ENCODE peak calls at places on chromosomes 7 and 10, in ten cellular contexts. One of them, this sample, is unnamed.

GRCh38 chr10:24483701-24484100 is 240.0 kb downstream of the ARHGAP21 start:
- DNase-seq in RWPE1: peak
- DNase-seq in hepatocyte: peak
- DNase-seq in ovary: no peak
- DNase-seq in substantia nigra: peak
- DNase-seq in CD4-positive, alpha-beta T cell: no peak
- DNase-seq in cardiac muscle cell: no peak
- DNase-seq in esophagus muscularis mucosa: no peak
- DNase-seq in IMR-90: peak
- DNase-seq in ascending aorta: no peak
- DNase-seq in this sample: no peak

GRCh38 chr7:85479918-85480658 is 293.2 kb upstream of the SEMA3D start:
- DNase-seq in RWPE1: no peak
- DNase-seq in hepatocyte: no peak
- DNase-seq in ovary: no peak
- DNase-seq in substantia nigra: no peak
- DNase-seq in CD4-positive, alpha-beta T cell: no peak
- DNase-seq in cardiac muscle cell: no peak
- DNase-seq in esophagus muscularis mucosa: no peak
- DNase-seq in IMR-90: peak
- DNase-seq in ascending aorta: no peak
- DNase-seq in this sample: no peak

GRCh38 chr10:3949741-3950140 is 164.7 kb upstream of the KLF6 start:
- DNase-seq in RWPE1: no peak
- DNase-seq in hepatocyte: no peak
- DNase-seq in ovary: no peak
- DNase-seq in substantia nigra: no peak
- DNase-seq in CD4-positive, alpha-beta T cell: no peak
- DNase-seq in cardiac muscle cell: peak
- DNase-seq in esophagus muscularis mucosa: peak
- DNase-seq in IMR-90: no peak
- DNase-seq in ascending aorta: no peak
- DNase-seq in this sample: no peak

GRCh38 chr10:1661861-1662260 is 75.5 kb downstream of the ADARB2 start:
- DNase-seq in RWPE1: no peak
- DNase-seq in hepatocyte: no peak
- DNase-seq in ovary: no peak
- DNase-seq in substantia nigra: no peak
- DNase-seq in CD4-positive, alpha-beta T cell: no peak
- DNase-seq in cardiac muscle cell: no peak
- DNase-seq in esophagus muscularis mucosa: no peak
- DNase-seq in IMR-90: no peak
- DNase-seq in ascending aorta: no peak
- DNase-seq in this sample: no peak

GRCh38 chr10:35890061-35890969 is 248.2 kb upstream of the FZD8 start:
- DNase-seq in RWPE1: no peak
- DNase-seq in hepatocyte: peak
- DNase-seq in ovary: no peak
- DNase-seq in substantia nigra: no peak
- DNase-seq in CD4-positive, alpha-beta T cell: no peak
- DNase-seq in cardiac muscle cell: no peak
- DNase-seq in esophagus muscularis mucosa: peak
- DNase-seq in IMR-90: peak
- DNase-seq in ascending aorta: no peak
- DNase-seq in this sample: no peak

GRCh38 chr10:71801357-71801756 is 28.0 kb upstream of the VSIR start:
- DNase-seq in RWPE1: no peak
- DNase-seq in hepatocyte: no peak
- DNase-seq in ovary: no peak
- DNase-seq in substantia nigra: no peak
- DNase-seq in CD4-positive, alpha-beta T cell: no peak
- DNase-seq in cardiac muscle cell: no peak
- DNase-seq in esophagus muscularis mucosa: no peak
- DNase-seq in IMR-90: no peak
- DNase-seq in ascending aorta: no peak
- DNase-seq in this sample: no peak

GRCh38 chr10:17033529-17034250 is 95.9 kb downstream of the CUBN start:
- DNase-seq in RWPE1: no peak
- DNase-seq in hepatocyte: no peak
- DNase-seq in ovary: no peak
- DNase-seq in substantia nigra: no peak
- DNase-seq in CD4-positive, alpha-beta T cell: no peak
- DNase-seq in cardiac muscle cell: no peak
- DNase-seq in esophagus muscularis mucosa: peak
- DNase-seq in IMR-90: peak
- DNase-seq in ascending aorta: no peak
- DNase-seq in this sample: no peak

GRCh38 chr7:128236924-128237586 is 4.0 kb upstream of the LEP start:
- DNase-seq in RWPE1: peak
- DNase-seq in hepatocyte: no peak
- DNase-seq in ovary: no peak
- DNase-seq in substantia nigra: no peak
- DNase-seq in CD4-positive, alpha-beta T cell: no peak
- DNase-seq in cardiac muscle cell: no peak
- DNase-seq in esophagus muscularis mucosa: no peak
- DNase-seq in IMR-90: peak
- DNase-seq in ascending aorta: no peak
- DNase-seq in this sample: peak

GRCh38 chr10:5958077-5958476 is 19.3 kb downstream of the IL15RA start:
- DNase-seq in RWPE1: no peak
- DNase-seq in hepatocyte: no peak
- DNase-seq in ovary: no peak
- DNase-seq in substantia nigra: no peak
- DNase-seq in CD4-positive, alpha-beta T cell: no peak
- DNase-seq in cardiac muscle cell: no peak
- DNase-seq in esophagus muscularis mucosa: no peak
- DNase-seq in IMR-90: peak
- DNase-seq in ascending aorta: no peak
- DNase-seq in this sample: peak

GRCh38 chr7:20650782-20651181 is 35.3 kb downstream of the ABCB5 start:
- DNase-seq in RWPE1: no peak
- DNase-seq in hepatocyte: no peak
- DNase-seq in ovary: no peak
- DNase-seq in substantia nigra: no peak
- DNase-seq in CD4-positive, alpha-beta T cell: no peak
- DNase-seq in cardiac muscle cell: no peak
- DNase-seq in esophagus muscularis mucosa: no peak
- DNase-seq in IMR-90: no peak
- DNase-seq in ascending aorta: no peak
- DNase-seq in this sample: no peak

GRCh38 chr7:150858236-150859197 is 6.2 kb downstream of the AOC1 start:
- DNase-seq in RWPE1: no peak
- DNase-seq in hepatocyte: no peak
- DNase-seq in ovary: no peak
- DNase-seq in substantia nigra: no peak
- DNase-seq in CD4-positive, alpha-beta T cell: no peak
- DNase-seq in cardiac muscle cell: no peak
- DNase-seq in esophagus muscularis mucosa: peak
- DNase-seq in IMR-90: no peak
- DNase-seq in ascending aorta: no peak
- DNase-seq in this sample: no peak

GRCh38 chr7:112182749-112183148 is 23.4 kb downstream of the DOCK4 start:
- DNase-seq in RWPE1: no peak
- DNase-seq in hepatocyte: peak
- DNase-seq in ovary: no peak
- DNase-seq in substantia nigra: peak
- DNase-seq in CD4-positive, alpha-beta T cell: no peak
- DNase-seq in cardiac muscle cell: peak
- DNase-seq in esophagus muscularis mucosa: no peak
- DNase-seq in IMR-90: no peak
- DNase-seq in ascending aorta: no peak
- DNase-seq in this sample: no peak

GRCh38 chr10:99777918-99778716 is 4.3 kb upstream of the ABCC2 start:
- DNase-seq in RWPE1: no peak
- DNase-seq in hepatocyte: peak
- DNase-seq in ovary: no peak
- DNase-seq in substantia nigra: no peak
- DNase-seq in CD4-positive, alpha-beta T cell: no peak
- DNase-seq in cardiac muscle cell: no peak
- DNase-seq in esophagus muscularis mucosa: no peak
- DNase-seq in IMR-90: no peak
- DNase-seq in ascending aorta: no peak
- DNase-seq in this sample: no peak

GRCh38 chr7:47586925-47587324 is 5.0 kb upstream of the TNS3 start:
- DNase-seq in RWPE1: no peak
- DNase-seq in hepatocyte: peak
- DNase-seq in ovary: no peak
- DNase-seq in substantia nigra: no peak
- DNase-seq in CD4-positive, alpha-beta T cell: no peak
- DNase-seq in cardiac muscle cell: no peak
- DNase-seq in esophagus muscularis mucosa: no peak
- DNase-seq in IMR-90: no peak
- DNase-seq in ascending aorta: no peak
- DNase-seq in this sample: no peak

GRCh38 chr7:79386688-79387422 is 66.6 kb downstream of the MAGI2 start:
- DNase-seq in RWPE1: no peak
- DNase-seq in hepatocyte: no peak
- DNase-seq in ovary: no peak
- DNase-seq in substantia nigra: no peak
- DNase-seq in CD4-positive, alpha-beta T cell: no peak
- DNase-seq in cardiac muscle cell: no peak
- DNase-seq in esophagus muscularis mucosa: no peak
- DNase-seq in IMR-90: peak
- DNase-seq in ascending aorta: no peak
- DNase-seq in this sample: peak

GRCh38 chr10:79047875-79048638 is 20.7 kb upstream of the ZMIZ1 start:
- DNase-seq in RWPE1: no peak
- DNase-seq in hepatocyte: no peak
- DNase-seq in ovary: peak
- DNase-seq in substantia nigra: no peak
- DNase-seq in CD4-positive, alpha-beta T cell: peak
- DNase-seq in cardiac muscle cell: no peak
- DNase-seq in esophagus muscularis mucosa: no peak
- DNase-seq in IMR-90: no peak
- DNase-seq in ascending aorta: no peak
- DNase-seq in this sample: no peak

GRCh38 chr7:34075543-34075942 is 170.2 kb downstream of the BMPER start:
- DNase-seq in RWPE1: no peak
- DNase-seq in hepatocyte: no peak
- DNase-seq in ovary: no peak
- DNase-seq in substantia nigra: no peak
- DNase-seq in CD4-positive, alpha-beta T cell: no peak
- DNase-seq in cardiac muscle cell: no peak
- DNase-seq in esophagus muscularis mucosa: no peak
- DNase-seq in IMR-90: no peak
- DNase-seq in ascending aorta: no peak
- DNase-seq in this sample: no peak

GRCh38 chr10:69239816-69240434 is 19.8 kb downstream of the HKDC1 start:
- DNase-seq in RWPE1: no peak
- DNase-seq in hepatocyte: no peak
- DNase-seq in ovary: no peak
- DNase-seq in substantia nigra: no peak
- DNase-seq in CD4-positive, alpha-beta T cell: no peak
- DNase-seq in cardiac muscle cell: no peak
- DNase-seq in esophagus muscularis mucosa: no peak
- DNase-seq in IMR-90: no peak
- DNase-seq in ascending aorta: no peak
- DNase-seq in this sample: no peak

GRCh38 chr10:28202941-28203352 is 99.9 kb downstream of the MPP7 start:
- DNase-seq in RWPE1: no peak
- DNase-seq in hepatocyte: no peak
- DNase-seq in ovary: no peak
- DNase-seq in substantia nigra: no peak
- DNase-seq in CD4-positive, alpha-beta T cell: no peak
- DNase-seq in cardiac muscle cell: no peak
- DNase-seq in esophagus muscularis mucosa: no peak
- DNase-seq in IMR-90: no peak
- DNase-seq in ascending aorta: peak
- DNase-seq in this sample: no peak
- H3K27ac ChIP-seq in RWPE1: no peak
- H3K27ac ChIP-seq in hepatocyte: no peak
- H3K27ac ChIP-seq in ovary: no peak
- H3K27ac ChIP-seq in substantia nigra: no peak
- H3K27ac ChIP-seq in CD4-positive, alpha-beta T cell: no peak
- H3K27ac ChIP-seq in cardiac muscle cell: no peak
- H3K27ac ChIP-seq in esophagus muscularis mucosa: peak
- H3K27ac ChIP-seq in IMR-90: peak
- H3K27ac ChIP-seq in ascending aorta: peak
- H3K27ac ChIP-seq in this sample: no peak

GRCh38 chr7:159050703-159051102 is 94.0 kb downstream of the VIPR2 start:
- DNase-seq in RWPE1: no peak
- DNase-seq in hepatocyte: no peak
- DNase-seq in ovary: no peak
- DNase-seq in substantia nigra: no peak
- DNase-seq in CD4-positive, alpha-beta T cell: no peak
- DNase-seq in cardiac muscle cell: no peak
- DNase-seq in esophagus muscularis mucosa: no peak
- DNase-seq in IMR-90: no peak
- DNase-seq in ascending aorta: no peak
- DNase-seq in this sample: no peak
- H3K27ac ChIP-seq in RWPE1: no peak
- H3K27ac ChIP-seq in hepatocyte: no peak
- H3K27ac ChIP-seq in ovary: no peak
- H3K27ac ChIP-seq in substantia nigra: no peak
- H3K27ac ChIP-seq in CD4-positive, alpha-beta T cell: no peak
- H3K27ac ChIP-seq in cardiac muscle cell: no peak
- H3K27ac ChIP-seq in esophagus muscularis mucosa: no peak
- H3K27ac ChIP-seq in IMR-90: no peak
- H3K27ac ChIP-seq in ascending aorta: no peak
- H3K27ac ChIP-seq in this sample: no peak

DNA sequence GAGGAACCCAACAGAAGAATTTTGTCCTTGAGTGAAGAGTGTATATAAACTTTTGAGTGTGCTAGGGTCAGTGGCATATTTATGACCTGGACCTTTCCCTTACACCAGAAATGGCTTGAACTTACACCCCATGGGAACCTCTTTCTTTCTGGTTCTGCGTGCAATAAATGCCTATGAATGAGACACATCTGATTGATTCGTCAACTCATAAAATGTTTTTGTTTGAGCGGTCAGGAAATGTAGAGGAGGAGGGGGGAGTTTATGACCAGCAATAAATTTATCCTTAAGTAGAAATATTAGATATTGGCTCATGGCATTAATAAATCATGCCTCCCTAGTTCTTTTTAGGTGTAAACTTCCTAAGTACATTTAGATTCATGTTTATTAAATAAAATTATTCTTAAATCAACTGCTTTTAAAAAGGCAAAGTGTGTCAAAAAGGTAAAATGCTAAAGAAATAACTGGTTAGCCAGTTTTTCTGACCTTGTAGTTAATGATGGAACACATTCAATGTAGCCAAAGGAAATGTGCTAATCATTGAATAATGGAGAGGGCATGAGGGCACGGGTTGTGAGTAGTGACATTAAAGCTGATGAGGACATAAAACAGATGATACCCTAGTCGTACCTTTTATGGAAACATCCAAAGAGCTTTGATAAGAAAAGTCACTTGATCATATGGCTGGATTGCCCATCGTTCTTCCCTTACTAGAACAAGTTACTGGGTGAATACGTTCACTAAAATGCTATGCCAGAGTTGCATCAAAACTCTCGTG is 13.6 kb upstream of the NUP42 start:
- DNase-seq in RWPE1: no peak
- DNase-seq in hepatocyte: no peak
- DNase-seq in ovary: no peak
- DNase-seq in substantia nigra: no peak
- DNase-seq in CD4-positive, alpha-beta T cell: no peak
- DNase-seq in cardiac muscle cell: no peak
- DNase-seq in esophagus muscularis mucosa: no peak
- DNase-seq in IMR-90: no peak
- DNase-seq in ascending aorta: no peak
- DNase-seq in this sample: no peak
- H3K27ac ChIP-seq in RWPE1: no peak
- H3K27ac ChIP-seq in hepatocyte: no peak
- H3K27ac ChIP-seq in ovary: no peak
- H3K27ac ChIP-seq in substantia nigra: no peak
- H3K27ac ChIP-seq in CD4-positive, alpha-beta T cell: no peak
- H3K27ac ChIP-seq in cardiac muscle cell: no peak
- H3K27ac ChIP-seq in esophagus muscularis mucosa: no peak
- H3K27ac ChIP-seq in IMR-90: no peak
- H3K27ac ChIP-seq in ascending aorta: no peak
- H3K27ac ChIP-seq in this sample: no peak

GRCh38 chr10:63534723-63535122 is 13.5 kb downstream of the REEP3 start:
- DNase-seq in RWPE1: no peak
- DNase-seq in hepatocyte: no peak
- DNase-seq in ovary: no peak
- DNase-seq in substantia nigra: no peak
- DNase-seq in CD4-positive, alpha-beta T cell: no peak
- DNase-seq in cardiac muscle cell: no peak
- DNase-seq in esophagus muscularis mucosa: no peak
- DNase-seq in IMR-90: no peak
- DNase-seq in ascending aorta: no peak
- DNase-seq in this sample: no peak
- H3K27ac ChIP-seq in RWPE1: no peak
- H3K27ac ChIP-seq in hepatocyte: no peak
- H3K27ac ChIP-seq in ovary: no peak
- H3K27ac ChIP-seq in substantia nigra: no peak
- H3K27ac ChIP-seq in CD4-positive, alpha-beta T cell: no peak
- H3K27ac ChIP-seq in cardiac muscle cell: no peak
- H3K27ac ChIP-seq in esophagus muscularis mucosa: no peak
- H3K27ac ChIP-seq in IMR-90: no peak
- H3K27ac ChIP-seq in ascending aorta: no peak
- H3K27ac ChIP-seq in this sample: no peak